ENCODE peak calls at places on chromosomes 6 and 20, in six cellular contexts. One of them, this sample, is unnamed.

GRCh38 chr6:36499918-36500317 is 47.4 kb downstream of the STK38 start:
- DNase-seq in suprapubic skin: no peak
- DNase-seq in substantia nigra: no peak
- DNase-seq in epithelial cell of prostate: no peak
- DNase-seq in brain microvascular endothelial cell: no peak
- DNase-seq in right cardiac atrium: no peak
- DNase-seq in this sample: no peak

GRCh38 chr6:166905505-166906134 is 50.7 kb downstream of the RNASET2 start:
- DNase-seq in suprapubic skin: no peak
- DNase-seq in substantia nigra: no peak
- DNase-seq in epithelial cell of prostate: no peak
- DNase-seq in brain microvascular endothelial cell: no peak
- DNase-seq in right cardiac atrium: no peak
- DNase-seq in this sample: no peak

GRCh38 chr6:53530346-53530745 is 14.6 kb downstream of the GCLC start:
- DNase-seq in suprapubic skin: no peak
- DNase-seq in substantia nigra: no peak
- DNase-seq in epithelial cell of prostate: no peak
- DNase-seq in brain microvascular endothelial cell: peak; percentile 29
- DNase-seq in right cardiac atrium: no peak
- DNase-seq in this sample: no peak

GRCh38 chr6:38495922-38496635 is 143.7 kb downstream of the BTBD9 start:
- DNase-seq in suprapubic skin: no peak
- DNase-seq in substantia nigra: no peak
- DNase-seq in epithelial cell of prostate: no peak
- DNase-seq in brain microvascular endothelial cell: peak; percentile 13
- DNase-seq in right cardiac atrium: no peak
- DNase-seq in this sample: no peak

GRCh38 chr6:84763397-84764331 is 734 bp downstream of the TBX18 start:
- DNase-seq in suprapubic skin: peak; percentile 89
- DNase-seq in substantia nigra: no peak
- DNase-seq in epithelial cell of prostate: no peak
- DNase-seq in brain microvascular endothelial cell: peak; percentile 89
- DNase-seq in right cardiac atrium: peak; percentile 86
- DNase-seq in this sample: no peak

GRCh38 chr6:80217799-80218198 is 111.3 kb downstream of the BCKDHB start:
- DNase-seq in suprapubic skin: no peak
- DNase-seq in substantia nigra: no peak
- DNase-seq in epithelial cell of prostate: no peak
- DNase-seq in brain microvascular endothelial cell: no peak
- DNase-seq in right cardiac atrium: no peak
- DNase-seq in this sample: no peak

GRCh38 chr6:167653561-167653960 is 173.2 kb upstream of the AFDN start:
- DNase-seq in suprapubic skin: no peak
- DNase-seq in substantia nigra: no peak
- DNase-seq in epithelial cell of prostate: no peak
- DNase-seq in brain microvascular endothelial cell: no peak
- DNase-seq in right cardiac atrium: peak; percentile 30
- DNase-seq in this sample: no peak

GRCh38 chr20:41533537-41534136 is 84.5 kb downstream of the CHD6 start:
- DNase-seq in suprapubic skin: no peak
- DNase-seq in substantia nigra: no peak
- DNase-seq in epithelial cell of prostate: no peak
- DNase-seq in brain microvascular endothelial cell: no peak
- DNase-seq in right cardiac atrium: no peak
- DNase-seq in this sample: no peak

GRCh38 chr6:9401936-9402335 is 966.6 kb upstream of the SLC35B3 start:
- DNase-seq in suprapubic skin: no peak
- DNase-seq in substantia nigra: no peak
- DNase-seq in epithelial cell of prostate: no peak
- DNase-seq in brain microvascular endothelial cell: no peak
- DNase-seq in right cardiac atrium: no peak
- DNase-seq in this sample: no peak

DNA sequence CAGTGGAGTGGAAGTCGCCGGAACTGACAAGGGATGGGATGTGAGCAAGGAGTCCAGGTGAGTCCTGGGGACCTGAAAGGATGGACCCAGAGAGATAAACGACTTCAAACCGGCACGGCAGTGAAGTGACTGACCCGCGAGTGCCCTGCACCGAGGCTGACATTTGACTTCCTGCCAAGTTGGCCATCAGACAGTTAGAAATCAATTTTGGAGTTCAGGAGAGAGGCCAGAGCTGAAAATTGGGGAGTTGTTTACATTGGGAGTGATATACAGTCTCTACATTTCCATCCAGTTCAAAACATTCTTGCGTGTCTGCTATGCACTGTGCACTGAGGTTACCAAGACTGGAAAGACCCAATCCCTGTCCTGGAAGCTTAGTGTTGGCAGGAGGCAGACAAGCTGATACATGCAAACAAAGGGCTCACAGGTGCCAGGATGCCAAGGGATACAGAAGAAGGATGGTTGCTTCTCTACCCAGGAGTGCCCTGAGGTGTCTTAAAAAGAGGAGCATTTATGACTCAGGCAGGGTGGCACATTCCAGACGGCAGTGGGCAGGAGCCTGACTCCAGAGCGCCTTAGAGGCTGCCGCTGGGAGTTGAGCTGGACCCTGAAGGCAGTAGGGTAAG is 186.6 kb downstream of the MTHFD1L start:
- DNase-seq in suprapubic skin: no peak
- DNase-seq in substantia nigra: no peak
- DNase-seq in epithelial cell of prostate: peak; percentile 85
- DNase-seq in brain microvascular endothelial cell: no peak
- DNase-seq in right cardiac atrium: no peak
- DNase-seq in this sample: peak; percentile 95
- H3K27ac ChIP-seq in suprapubic skin: no peak overlapping the region
- H3K27ac ChIP-seq in substantia nigra: no peak overlapping the region
- H3K27ac ChIP-seq in epithelial cell of prostate: peak overlapping the region; percentile 59
- H3K27ac ChIP-seq in brain microvascular endothelial cell: no peak overlapping the region
- H3K27ac ChIP-seq in right cardiac atrium: no peak overlapping the region
- H3K27ac ChIP-seq in this sample: peak overlapping the region; percentile 63

GRCh38 chr6:131769385-131770141 is 38.3 kb upstream of the ENPP1 start:
- DNase-seq in suprapubic skin: no peak
- DNase-seq in substantia nigra: no peak
- DNase-seq in epithelial cell of prostate: no peak
- DNase-seq in brain microvascular endothelial cell: no peak
- DNase-seq in right cardiac atrium: no peak
- DNase-seq in this sample: no peak
- H3K27ac ChIP-seq in suprapubic skin: no peak overlapping the region
- H3K27ac ChIP-seq in substantia nigra: no peak overlapping the region
- H3K27ac ChIP-seq in epithelial cell of prostate: no peak overlapping the region
- H3K27ac ChIP-seq in brain microvascular endothelial cell: no peak overlapping the region
- H3K27ac ChIP-seq in right cardiac atrium: no peak overlapping the region
- H3K27ac ChIP-seq in this sample: no peak overlapping the region

DNA sequence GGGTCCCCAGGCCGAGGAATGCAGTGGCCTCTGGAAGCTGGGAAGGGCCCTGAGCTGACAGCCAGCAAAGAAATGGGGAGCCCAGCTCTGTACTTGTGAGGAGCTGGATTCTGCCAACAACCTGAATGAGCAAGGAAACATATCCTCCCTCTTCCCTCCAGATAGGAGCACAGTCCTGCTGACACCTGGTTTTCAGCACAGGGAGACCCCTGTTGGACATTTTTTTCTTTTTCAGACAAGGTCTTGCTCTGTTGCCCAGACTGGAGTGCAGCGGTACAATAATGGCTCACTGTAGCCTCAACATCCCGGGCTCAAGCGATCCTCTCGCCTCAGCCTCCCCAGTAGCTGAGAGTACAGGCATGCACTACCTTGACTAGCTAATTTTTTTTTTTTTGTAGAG is 21.5 kb downstream of the BMP6 start:
- DNase-seq in suprapubic skin: no peak
- DNase-seq in substantia nigra: no peak
- DNase-seq in epithelial cell of prostate: no peak
- DNase-seq in brain microvascular endothelial cell: no peak
- DNase-seq in right cardiac atrium: no peak
- DNase-seq in this sample: no peak
- H3K27ac ChIP-seq in suprapubic skin: no peak overlapping the region
- H3K27ac ChIP-seq in substantia nigra: no peak overlapping the region
- H3K27ac ChIP-seq in epithelial cell of prostate: no peak overlapping the region
- H3K27ac ChIP-seq in brain microvascular endothelial cell: no peak overlapping the region
- H3K27ac ChIP-seq in right cardiac atrium: no peak overlapping the region
- H3K27ac ChIP-seq in this sample: no peak overlapping the region

GRCh38 chr6:89359561-89359960 is 7.0 kb upstream of the UBE2J1 start:
- DNase-seq in suprapubic skin: no peak
- DNase-seq in substantia nigra: no peak
- DNase-seq in epithelial cell of prostate: no peak
- DNase-seq in brain microvascular endothelial cell: no peak
- DNase-seq in right cardiac atrium: no peak
- DNase-seq in this sample: no peak
- H3K27ac ChIP-seq in suprapubic skin: no peak overlapping the region
- H3K27ac ChIP-seq in substantia nigra: no peak overlapping the region
- H3K27ac ChIP-seq in epithelial cell of prostate: no peak overlapping the region
- H3K27ac ChIP-seq in brain microvascular endothelial cell: no peak overlapping the region
- H3K27ac ChIP-seq in right cardiac atrium: no peak overlapping the region
- H3K27ac ChIP-seq in this sample: no peak overlapping the region

GRCh38 chr6:111588366-111588765 is 17.3 kb downstream of the TRAF3IP2 start:
- DNase-seq in suprapubic skin: no peak
- DNase-seq in substantia nigra: no peak
- DNase-seq in epithelial cell of prostate: no peak
- DNase-seq in brain microvascular endothelial cell: no peak
- DNase-seq in right cardiac atrium: no peak
- DNase-seq in this sample: no peak

GRCh38 chr6:111585969-111586315 is 19.7 kb downstream of the TRAF3IP2 start:
- DNase-seq in suprapubic skin: no peak
- DNase-seq in substantia nigra: no peak
- DNase-seq in epithelial cell of prostate: no peak
- DNase-seq in brain microvascular endothelial cell: no peak
- DNase-seq in right cardiac atrium: no peak
- DNase-seq in this sample: no peak

GRCh38 chr6:111585241-111585968 is 20.3 kb downstream of the TRAF3IP2 start:
- DNase-seq in suprapubic skin: no peak
- DNase-seq in substantia nigra: no peak
- DNase-seq in epithelial cell of prostate: no peak
- DNase-seq in brain microvascular endothelial cell: no peak
- DNase-seq in right cardiac atrium: no peak
- DNase-seq in this sample: no peak

GRCh38 chr6:111583986-111584385 is 21.7 kb downstream of the TRAF3IP2 start:
- DNase-seq in suprapubic skin: no peak
- DNase-seq in substantia nigra: no peak
- DNase-seq in epithelial cell of prostate: no peak
- DNase-seq in brain microvascular endothelial cell: no peak
- DNase-seq in right cardiac atrium: no peak
- DNase-seq in this sample: no peak

GRCh38 chr6:111586554-111586953 is 19.1 kb downstream of the TRAF3IP2 start:
- DNase-seq in suprapubic skin: no peak
- DNase-seq in substantia nigra: no peak
- DNase-seq in epithelial cell of prostate: no peak
- DNase-seq in brain microvascular endothelial cell: no peak
- DNase-seq in right cardiac atrium: no peak
- DNase-seq in this sample: no peak
- H3K27ac ChIP-seq in suprapubic skin: peak overlapping the region; percentile 17
- H3K27ac ChIP-seq in substantia nigra: no peak overlapping the region
- H3K27ac ChIP-seq in epithelial cell of prostate: peak overlapping the region; percentile 95
- H3K27ac ChIP-seq in brain microvascular endothelial cell: no peak overlapping the region
- H3K27ac ChIP-seq in right cardiac atrium: no peak overlapping the region
- H3K27ac ChIP-seq in this sample: no peak overlapping the region

DNA sequence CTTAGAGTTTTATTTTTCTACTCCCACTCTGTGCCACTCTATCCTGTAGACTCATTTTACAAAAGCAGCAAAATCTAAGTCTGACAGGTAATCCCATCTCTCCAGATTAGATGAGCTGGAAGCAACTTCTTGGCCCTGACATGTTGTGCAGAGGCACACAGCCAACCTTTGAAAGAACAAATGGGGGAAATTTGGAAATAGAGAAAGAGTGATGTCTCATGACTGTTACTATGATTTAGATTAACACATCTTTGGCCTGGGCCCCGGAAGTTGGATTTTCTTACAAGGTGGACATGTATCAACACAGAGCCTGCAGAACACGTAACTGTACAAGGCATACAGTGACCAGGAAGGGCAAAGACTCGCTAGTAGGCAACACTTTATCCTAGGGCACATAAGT is 227.7 kb downstream of the MYLK4 start:
- DNase-seq in suprapubic skin: no peak
- DNase-seq in substantia nigra: no peak
- DNase-seq in epithelial cell of prostate: peak; percentile 93
- DNase-seq in brain microvascular endothelial cell: no peak
- DNase-seq in right cardiac atrium: no peak
- DNase-seq in this sample: peak; percentile 83
- H3K27ac ChIP-seq in suprapubic skin: no peak overlapping the region
- H3K27ac ChIP-seq in substantia nigra: no peak overlapping the region
- H3K27ac ChIP-seq in epithelial cell of prostate: peak overlapping the region; percentile 99
- H3K27ac ChIP-seq in brain microvascular endothelial cell: peak overlapping the region; percentile 30
- H3K27ac ChIP-seq in right cardiac atrium: no peak overlapping the region
- H3K27ac ChIP-seq in this sample: peak overlapping the region; percentile 97

GRCh38 chr6:15894973-15895858 is 232.4 kb upstream of the DTNBP1 start:
- DNase-seq in suprapubic skin: no peak
- DNase-seq in substantia nigra: no peak
- DNase-seq in epithelial cell of prostate: no peak
- DNase-seq in brain microvascular endothelial cell: no peak
- DNase-seq in right cardiac atrium: no peak
- DNase-seq in this sample: no peak

GRCh38 chr6:15897063-15897934 is 231.6 kb upstream of the MYLIP start:
- DNase-seq in suprapubic skin: no peak
- DNase-seq in substantia nigra: no peak
- DNase-seq in epithelial cell of prostate: no peak
- DNase-seq in brain microvascular endothelial cell: peak; percentile 15
- DNase-seq in right cardiac atrium: no peak
- DNase-seq in this sample: no peak

GRCh38 chr6:15901141-15902115 is 227.5 kb upstream of the MYLIP start:
- DNase-seq in suprapubic skin: no peak
- DNase-seq in substantia nigra: no peak
- DNase-seq in epithelial cell of prostate: no peak
- DNase-seq in brain microvascular endothelial cell: no peak
- DNase-seq in right cardiac atrium: peak; percentile 64
- DNase-seq in this sample: peak; percentile 75

GRCh38 chr6:15893556-15894253 is 230.9 kb upstream of the DTNBP1 start:
- DNase-seq in suprapubic skin: no peak
- DNase-seq in substantia nigra: no peak
- DNase-seq in epithelial cell of prostate: no peak
- DNase-seq in brain microvascular endothelial cell: peak; percentile 29
- DNase-seq in right cardiac atrium: no peak
- DNase-seq in this sample: peak; percentile 54

DNA sequence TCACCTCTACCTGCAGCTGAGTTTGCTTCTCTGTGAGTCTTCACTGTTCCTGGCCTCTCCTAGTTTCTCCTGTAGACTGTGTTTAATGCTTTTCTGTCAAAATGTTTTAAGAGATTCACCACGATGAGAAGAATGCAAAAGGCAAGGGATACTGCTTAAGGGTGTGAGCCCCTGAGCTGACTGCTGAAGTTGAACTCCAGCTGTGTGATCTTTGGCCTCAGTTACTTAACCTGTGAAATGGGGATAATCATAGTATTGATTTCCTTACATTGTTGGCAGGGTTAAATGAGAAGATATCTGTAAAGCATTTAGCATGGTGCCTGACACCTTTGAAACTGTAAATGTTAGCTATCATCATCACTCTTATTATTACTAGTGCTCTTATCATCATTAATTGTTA is 230.2 kb upstream of the MYLIP start:
- DNase-seq in suprapubic skin: no peak
- DNase-seq in substantia nigra: no peak
- DNase-seq in epithelial cell of prostate: no peak
- DNase-seq in brain microvascular endothelial cell: no peak
- DNase-seq in right cardiac atrium: no peak
- DNase-seq in this sample: no peak
- H3K27ac ChIP-seq in suprapubic skin: no peak overlapping the region
- H3K27ac ChIP-seq in substantia nigra: no peak overlapping the region
- H3K27ac ChIP-seq in epithelial cell of prostate: no peak overlapping the region
- H3K27ac ChIP-seq in brain microvascular endothelial cell: no peak overlapping the region
- H3K27ac ChIP-seq in right cardiac atrium: no peak overlapping the region
- H3K27ac ChIP-seq in this sample: no peak overlapping the region

This sample was measured in keratinocyte.